ENCODE peak calls at places on chromosomes 3 and 15, in ten cellular contexts. C, U, F, B, W, L, S, X, K and Z are unnamed samples.

GRCh38 chr15:92808611-92809063 is 91.5 kb upstream of the CHD2 start:
- DNase-seq in W (no peak), U (no peak), X (no peak), S (peak), B (no peak), C (no peak), L (no peak), F (peak), K (peak), Z (peak)

GRCh38 chr15:73940061-73940981 is 14.1 kb downstream of the LOXL1 start:
- DNase-seq in W (no peak), U (no peak), B (no peak), K (no peak), C (no peak), F (no peak), S (no peak), X (no peak), L (no peak), Z (no peak)

GRCh38 chr3:42473083-42473932 is 29.1 kb upstream of the VIPR1 start:
- DNase-seq in F (peak), K (peak), X (peak), B (no peak), S (no peak), L (no peak), W (peak), C (no peak), U (no peak), Z (peak)

GRCh38 chr3:169901453-169901852 is 9.9 kb upstream of the SAMD7 start:
- DNase-seq in X (no peak), U (no peak), B (no peak), F (no peak), W (no peak), L (no peak), K (no peak), S (no peak), C (no peak), Z (no peak)

GRCh38 chr15:92968926-92969664 is 69.0 kb downstream of the CHD2 start:
- DNase-seq in L (no peak), X (no peak), F (no peak), K (no peak), B (no peak), W (no peak), U (no peak), C (no peak), S (no peak), Z (no peak)

GRCh38 chr3:148654433-148654832 is 43.3 kb upstream of the AGTR1 start:
- DNase-seq in X (no peak), U (no peak), S (no peak), W (no peak), C (no peak), B (no peak), F (no peak), K (no peak), L (no peak), Z (no peak)

GRCh38 chr3:183268361-183268760 is 15.3 kb downstream of the B3GNT5 start:
- DNase-seq in C (no peak), X (no peak), L (no peak), B (no peak), S (no peak), K (no peak), U (no peak), W (no peak), F (no peak), Z (no peak)

GRCh38 chr15:82849556-82850241 is 40.3 kb downstream of the WHAMM start:
- DNase-seq in K (peak), S (peak), B (peak), F (peak), L (peak), W (peak), U (peak), X (peak), C (peak), Z (peak)

GRCh38 chr3:15206662-15207576 is 873 bp downstream of the CAPN7 start:
- DNase-seq in L (no peak), C (no peak), W (peak), X (peak), S (peak), K (peak), F (peak), U (no peak), B (peak), Z (peak)

GRCh38 chr3:176795897-176796296 is 401.4 kb downstream of the TBL1XR1 start:
- DNase-seq in U (no peak), S (no peak), C (no peak), K (no peak), W (no peak), L (no peak), F (peak), B (no peak), X (no peak), Z (no peak)

GRCh38 chr3:107855710-107856109 is 235.1 kb downstream of the CD47 start:
- DNase-seq in F (peak), K (peak), B (no peak), L (no peak), X (no peak), W (no peak), U (no peak), S (no peak), C (no peak), Z (no peak)

GRCh38 chr3:101310580-101311375 is 9.6 kb downstream of the IMPG2 start:
- DNase-seq in X (no peak), K (peak), L (no peak), S (no peak), B (no peak), C (no peak), U (no peak), F (peak), W (peak), Z (peak)

GRCh38 chr3:56926513-56927282 is 124.9 kb upstream of the ARHGEF3 start:
- DNase-seq in B (no peak), S (no peak), W (no peak), L (no peak), C (peak), K (peak), F (peak), X (no peak), U (no peak), Z (no peak)

GRCh38 chr3:15646924-15647511 is 45.5 kb downstream of the BTD start:
- DNase-seq in U (no peak), W (peak), K (peak), F (peak), B (no peak), S (no peak), L (no peak), X (no peak), C (no peak), Z (no peak)

GRCh38 chr15:74140445-74140761 is 10.0 kb downstream of the ISLR2 start:
- DNase-seq in U (no peak), K (no peak), X (no peak), B (no peak), L (no peak), C (no peak), F (no peak), S (no peak), W (no peak), Z (no peak)

GRCh38 chr3:134330895-134331810 is 43.1 kb downstream of the AMOTL2 start:
- DNase-seq in X (peak), W (peak), K (peak), F (peak), C (peak), S (no peak), U (peak), B (no peak), L (no peak), Z (peak)

GRCh38 chr3:38297947-38298711 is 16.0 kb downstream of the SLC22A14 start:
- DNase-seq in U (no peak), F (peak), K (peak), W (peak), X (no peak), S (no peak), L (no peak), C (no peak), B (no peak), Z (no peak)

GRCh38 chr15:92097473-92098178 is 244.1 kb downstream of the SLCO3A1 start:
- DNase-seq in L (peak), C (peak), U (peak), S (peak), X (peak), W (peak), F (no peak), B (peak), K (peak), Z (peak)

GRCh38 chr3:172323894-172324590 is 124.2 kb downstream of the GHSR start:
- DNase-seq in F (peak), L (no peak), B (no peak), U (no peak), S (peak), C (no peak), X (no peak), W (no peak), K (peak), Z (no peak)

GRCh38 chr15:80567721-80568157 is 127.4 kb upstream of the ABHD17C start:
- DNase-seq in F (peak), W (peak), L (no peak), S (peak), C (peak), B (peak), K (peak), U (peak), X (peak), Z (no peak)

GRCh38 chr3:156834435-156834834 is 8.3 kb downstream of the LEKR1 start:
- DNase-seq in K (no peak), B (no peak), X (no peak), F (no peak), U (no peak), S (no peak), L (no peak), W (no peak), C (no peak), Z (no peak)

GRCh38 chr3:193346259-193346658 is 32.3 kb downstream of the ATP13A5 start:
- DNase-seq in F (no peak), B (no peak), K (no peak), L (no peak), W (no peak), X (no peak), C (no peak), S (no peak), U (peak), Z (no peak)

GRCh38 chr3:195877767-195878423 is 30.5 kb downstream of the TNK2 start:
- DNase-seq in K (no peak), X (no peak), S (no peak), F (no peak), U (no peak), C (no peak), L (no peak), B (no peak), W (no peak), Z (no peak)

GRCh38 chr3:197465996-197466549 is 89.7 kb downstream of the BDH1 start:
- DNase-seq in U (no peak), F (peak), X (no peak), W (peak), B (no peak), C (no peak), S (no peak), L (no peak), K (peak), Z (no peak)

GRCh38 chr3:119817964-119818363 is 36.1 kb downstream of the NR1I2 start:
- DNase-seq in L (no peak), F (no peak), C (no peak), B (no peak), S (no peak), X (no peak), U (no peak), W (no peak), K (no peak), Z (no peak)

GRCh38 chr3:8980756-8981257 is 17.5 kb upstream of the RAD18 start:
- DNase-seq in F (no peak), C (no peak), X (no peak), L (no peak), S (no peak), K (no peak), U (no peak), B (no peak), W (no peak), Z (no peak)

GRCh38 chr15:89419370-89419984 is 76.9 kb downstream of the RHCG start:
- DNase-seq in U (peak), W (no peak), X (peak), S (no peak), L (no peak), C (peak), B (peak), K (peak), F (peak), Z (peak)

GRCh38 chr3:187827723-187828122 is 82.5 kb upstream of the BCL6 start:
- DNase-seq in K (no peak), B (no peak), C (no peak), F (no peak), U (no peak), W (no peak), L (no peak), S (no peak), X (no peak), Z (no peak)

GRCh38 chr15:45117327-45118130 is 3.4 kb downstream of the DUOXA2 start:
- DNase-seq in U (no peak), C (no peak), F (no peak), W (no peak), K (no peak), L (no peak), X (no peak), B (no peak), S (no peak), Z (no peak)

DNA sequence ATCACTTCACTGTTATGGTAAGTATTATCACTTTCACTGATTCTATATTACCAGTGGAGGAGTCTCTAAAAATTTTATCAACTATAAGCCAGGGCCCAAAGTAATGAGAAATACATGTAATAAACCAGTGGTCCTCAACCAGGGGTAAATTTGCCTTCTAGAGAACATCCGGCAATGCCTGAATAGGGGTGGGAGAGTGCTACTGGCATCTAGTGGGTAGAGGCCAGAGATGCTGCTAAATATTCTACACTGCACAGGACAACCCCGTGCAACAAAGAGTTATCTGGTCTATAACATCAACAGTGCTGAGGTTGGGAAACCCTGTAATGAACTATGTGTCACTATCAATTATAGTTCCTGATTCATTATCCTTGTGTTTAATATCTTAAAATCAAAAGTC is 2.2 kb downstream of the LYSMD2 start:
- DNase-seq in X (no peak), F (no peak), B (no peak), C (no peak), W (no peak), U (no peak), S (no peak), K (no peak), L (no peak), Z (no peak)
- TF ChIP-seq CTCF in X (no peak), F (no peak), B (no peak), C (no peak), W (no peak), U (no peak), S (peak), K (no peak), L (no peak), Z (no peak)

GRCh38 chr15:77584201-77584600 is 48.5 kb downstream of the LINGO1 start:
- DNase-seq in L (no peak), S (no peak), U (peak), F (no peak), X (no peak), C (no peak), W (no peak), B (no peak), K (no peak), Z (no peak)
- TF ChIP-seq CTCF in L (no peak), S (peak), U (no peak), F (no peak), X (no peak), C (no peak), W (no peak), B (peak), K (peak), Z (no peak)

DNA sequence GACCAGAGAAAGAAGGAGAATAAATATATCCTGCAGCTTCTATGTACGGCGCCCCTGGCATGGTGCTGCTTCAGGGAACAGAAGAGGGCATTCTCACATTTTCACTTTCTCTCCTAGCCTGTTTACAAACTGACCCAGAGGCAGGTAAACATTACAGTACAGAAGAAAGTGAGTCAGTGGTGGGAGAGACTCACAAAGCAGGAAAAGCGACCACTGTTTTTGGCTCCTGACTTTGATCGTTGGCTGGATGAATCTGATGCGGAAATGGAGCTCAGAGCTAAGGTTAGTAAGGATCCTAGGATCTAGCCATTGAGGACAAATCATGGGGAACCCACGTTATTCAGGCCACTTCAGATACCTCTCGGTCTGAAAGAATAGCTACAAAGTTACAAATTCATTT is 26.4 kb downstream of the HACD3 start:
- DNase-seq in S (no peak), L (no peak), C (no peak), X (no peak), W (no peak), F (no peak), U (no peak), B (no peak), K (no peak), Z (no peak)
- TF ChIP-seq CTCF in S (no peak), L (no peak), C (no peak), X (no peak), W (no peak), F (no peak), U (no peak), B (no peak), K (no peak), Z (no peak)

GRCh38 chr15:58761010-58761388 is 10.1 kb upstream of the MINDY2 start:
- DNase-seq in S (no peak), W (no peak), B (no peak), X (no peak), L (no peak), F (no peak), K (no peak), C (no peak), U (no peak), Z (no peak)

GRCh38 chr15:58755350-58755749 is 5.8 kb upstream of the ADAM10 start:
- DNase-seq in C (no peak), B (no peak), S (no peak), U (no peak), K (no peak), W (no peak), X (no peak), L (no peak), F (no peak), Z (no peak)

GRCh38 chr15:58755956-58756355 is 6.4 kb upstream of the ADAM10 start:
- DNase-seq in U (no peak), B (no peak), F (no peak), K (no peak), W (no peak), S (no peak), X (peak), C (no peak), L (no peak), Z (no peak)

GRCh38 chr15:58760385-58761009 is 10.6 kb upstream of the MINDY2 start:
- DNase-seq in L (no peak), C (no peak), F (no peak), S (no peak), X (no peak), W (no peak), K (no peak), B (no peak), U (no peak), Z (no peak)

GRCh38 chr15:58758141-58758540 is 8.6 kb upstream of the ADAM10 start:
- DNase-seq in B (no peak), U (no peak), S (peak), X (no peak), W (peak), K (peak), C (no peak), F (no peak), L (no peak), Z (no peak)
- TF ChIP-seq CTCF in B (no peak), U (no peak), S (peak), X (no peak), W (peak), K (peak), C (no peak), F (no peak), L (no peak), Z (peak)

GRCh38 chr3:125602752-125603649 is 7.7 kb upstream of the OSBPL11 start:
- DNase-seq in C (no peak), B (peak), K (peak), X (peak), S (no peak), F (peak), W (no peak), U (no peak), L (no peak), Z (no peak)
- TF ChIP-seq CTCF in C (no peak), B (peak), K (no peak), X (no peak), S (no peak), F (peak), W (no peak), U (no peak), L (no peak), Z (no peak)

GRCh38 chr3:40869013-40869412 is 330.3 kb upstream of the CTNNB1 start:
- DNase-seq in W (no peak), L (no peak), C (no peak), S (no peak), B (no peak), F (no peak), X (peak), K (no peak), U (no peak), Z (no peak)

GRCh38 chr3:40872562-40872961 is 326.7 kb upstream of the CTNNB1 start:
- DNase-seq in F (no peak), B (no peak), C (no peak), K (no peak), L (no peak), X (no peak), U (no peak), W (no peak), S (no peak), Z (no peak)

GRCh38 chr3:40867826-40868225 is 331.5 kb upstream of the CTNNB1 start:
- DNase-seq in X (no peak), S (no peak), F (no peak), W (no peak), C (no peak), B (no peak), U (no peak), L (no peak), K (no peak), Z (no peak)

GRCh38 chr3:40871411-40871810 is 327.9 kb upstream of the CTNNB1 start:
- DNase-seq in W (no peak), C (no peak), L (no peak), K (no peak), S (no peak), U (peak), X (no peak), F (no peak), B (no peak), Z (no peak)

DNA sequence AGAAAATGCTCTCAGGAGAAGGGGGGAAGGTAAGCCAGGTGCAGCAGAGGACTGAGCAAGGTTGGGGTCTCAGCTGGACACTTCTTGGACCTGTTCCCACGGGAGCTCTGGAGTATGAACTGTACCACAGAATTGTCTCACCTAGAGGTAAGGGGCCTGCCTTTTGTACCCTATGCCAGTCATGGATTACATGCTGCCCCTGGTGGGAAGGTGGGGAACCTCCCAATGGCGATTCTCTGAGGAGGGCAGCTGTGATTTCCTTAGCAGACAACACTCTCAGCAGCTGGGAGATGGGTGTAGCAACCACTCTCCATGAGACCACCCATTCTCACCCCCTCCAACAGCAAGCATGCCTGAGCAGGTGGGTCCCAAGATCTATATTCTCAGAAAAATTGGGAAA is 329.4 kb upstream of the CTNNB1 start:
- DNase-seq in S (no peak), U (peak), X (no peak), K (no peak), L (no peak), F (no peak), B (no peak), W (no peak), C (no peak), Z (no peak)
- TF ChIP-seq CTCF in S (no peak), U (no peak), X (no peak), K (no peak), L (no peak), F (no peak), B (no peak), W (no peak), C (no peak), Z (no peak)